ENCODE peak calls at places on chromosomes 11 and 22, in ten cellular contexts. D is stimulated activated CD8-positive, alpha-beta memory T cell treated with anti-CD3 and anti-CD28 coated beads, Interleukin-4, amount 100 ng/mL, for 24 hours; Q is EL; V is foreskin fibroblast; F is astrocyte; W is adrenal gland; Y is CD8-positive, alpha-beta memory T cell; A is A549; S is kidney glomerular epithelial cell; T is central memory CD4-positive, alpha-beta T cell. J is an unnamed sample.

GRCh38 chr11:1053121-1053901 is 16.8 kb upstream of the MUC6 start:
- DNase-seq in T (no peak), V (no peak), Q (no peak), Y (no peak), F (no peak), D (no peak), A (no peak), W (no peak), S (no peak), J (no peak)

GRCh38 chr22:46459347-46460065 is 77.9 kb downstream of the CELSR1 start:
- DNase-seq in T (no peak), A (no peak), S (no peak), F (no peak), D (no peak), Q (no peak), V (no peak), W (no peak), Y (no peak), J (no peak)

GRCh38 chr22:17100621-17101020 is 15.8 kb downstream of the IL17RA start:
- DNase-seq in S (no peak), F (no peak), D (no peak), Q (no peak), W (no peak), T (no peak), A (no peak), V (no peak), Y (no peak), J (no peak)

GRCh38 chr11:66745356-66746235 is 16.6 kb upstream of the SPTBN2 start:
- DNase-seq in F (no peak), V (no peak), W (no peak), Y (peak), Q (no peak), S (peak), T (peak), A (peak), D (no peak), J (no peak)

GRCh38 chr11:9090488-9091043 is 833 bp downstream of the SCUBE2 start:
- DNase-seq in V (no peak), Q (peak), F (no peak), Y (no peak), S (no peak), A (no peak), W (no peak), T (no peak), D (no peak), J (no peak)

GRCh38 chr11:77172666-77172982 is 44.6 kb downstream of the MYO7A start:
- DNase-seq in Y (no peak), A (no peak), W (no peak), T (no peak), F (peak), D (no peak), Q (no peak), S (no peak), V (no peak), J (no peak)

GRCh38 chr11:45896392-45897068 is 10.5 kb downstream of the FREY1 start:
- DNase-seq in D (no peak), Y (no peak), Q (no peak), S (no peak), W (no peak), T (no peak), F (no peak), V (no peak), A (no peak), J (no peak)

GRCh38 chr22:30371981-30372380 is 15.2 kb downstream of the CCDC157 start:
- DNase-seq in Y (no peak), Q (no peak), T (no peak), S (no peak), A (no peak), V (no peak), W (no peak), F (no peak), D (no peak), J (no peak)

GRCh38 chr22:12613199-12613598 is 2914.8 kb upstream of the OR11H1 start:
- DNase-seq in S (no peak), Q (no peak), Y (no peak), F (no peak), T (no peak), V (no peak), D (no peak), W (no peak), A (no peak), J (no peak)

GRCh38 chr11:125358254-125358840 is 137.7 kb downstream of the FEZ1 start:
- DNase-seq in W (no peak), S (peak), Q (peak), D (no peak), Y (no peak), V (peak), F (peak), T (no peak), A (no peak), J (no peak)

GRCh38 chr11:70282012-70282411 is 11.5 kb downstream of the PPFIA1 start:
- DNase-seq in A (no peak), Y (no peak), S (no peak), D (no peak), Q (no peak), T (no peak), F (no peak), V (no peak), W (no peak), J (no peak)

GRCh38 chr11:118602331-118602730 is 5.1 kb upstream of the PHLDB1 start:
- DNase-seq in S (no peak), W (no peak), Y (no peak), Q (no peak), F (no peak), A (no peak), D (no peak), V (no peak), T (no peak), J (no peak)

GRCh38 chr11:31870609-31871309 is 59.6 kb upstream of the PAX6 start:
- DNase-seq in W (peak), A (peak), Q (peak), V (peak), S (no peak), F (peak), T (peak), Y (no peak), D (no peak), J (peak)

GRCh38 chr11:62336949-62337681 is at the start of gene ASRGL1:
- DNase-seq in T (peak), D (peak), A (peak), Q (peak), V (peak), Y (peak), W (peak), F (peak), S (peak), J (peak)

GRCh38 chr11:10414659-10415058 is 40.4 kb upstream of the AMPD3 start:
- DNase-seq in F (peak), V (no peak), S (no peak), A (no peak), T (no peak), Y (no peak), D (no peak), Q (no peak), W (peak), J (no peak)

GRCh38 chr11:66080055-66080817 is 10.2 kb downstream of the PACS1 start:
- DNase-seq in D (peak), T (peak), V (peak), W (peak), Q (peak), A (peak), F (peak), Y (peak), S (no peak), J (no peak)

GRCh38 chr11:126109941-126110731 is 47.5 kb upstream of the CDON start:
- DNase-seq in S (peak), W (peak), D (no peak), A (no peak), V (no peak), Q (peak), Y (no peak), T (no peak), F (peak), J (no peak)

GRCh38 chr22:35219012-35219411 is 38.3 kb upstream of the HMGXB4 start:
- DNase-seq in T (no peak), F (peak), Y (no peak), V (peak), D (no peak), A (peak), S (peak), Q (peak), W (no peak), J (no peak)

GRCh38 chr11:3056296-3057068 is 741 bp downstream of the CARS1 start:
- DNase-seq in Y (peak), S (no peak), T (peak), W (no peak), V (no peak), Q (no peak), A (no peak), D (no peak), F (no peak), J (no peak)

GRCh38 chr11:28699701-28700100 is 591.5 kb downstream of the METTL15 start:
- DNase-seq in T (no peak), D (no peak), Y (no peak), W (no peak), V (no peak), A (no peak), S (no peak), Q (no peak), F (no peak), J (no peak)

GRCh38 chr11:74024630-74025029 is 15.7 kb upstream of the UCP3 start:
- DNase-seq in W (peak), V (peak), Q (peak), Y (no peak), F (peak), D (no peak), S (no peak), T (no peak), A (no peak), J (no peak)

GRCh38 chr22:42648368-42649260 is 578 bp downstream of the CYB5R3 start:
- DNase-seq in V (no peak), W (peak), Q (peak), D (peak), A (peak), T (no peak), F (peak), Y (no peak), S (no peak), J (peak)

GRCh38 chr11:69377953-69378302 is 84.0 kb downstream of the MYEOV start:
- DNase-seq in W (no peak), Y (no peak), D (no peak), F (no peak), S (no peak), Q (no peak), T (no peak), A (no peak), V (no peak), J (no peak)

GRCh38 chr22:17777005-17777716 is 2.9 kb upstream of the BID start:
- DNase-seq in V (no peak), F (no peak), S (no peak), T (peak), Q (no peak), D (peak), Y (peak), A (no peak), W (no peak), J (no peak)

GRCh38 chr22:41908409-41909289 is 6.2 kb downstream of the SHISA8 start:
- DNase-seq in D (no peak), F (no peak), S (no peak), T (peak), A (no peak), Y (no peak), Q (no peak), V (no peak), W (peak), J (no peak)